ENCODE peak calls at places on chromosomes 11 and 22, in five cellular contexts. Q, E, W, S and D are unnamed samples.

GRCh38 chr11:62538470-62539237 is 8.0 kb downstream of the AHNAK start:
- DNase-seq in Q (peak; percentile 53), E (no peak), W (no peak), S (no peak), D (no peak)

GRCh38 chr11:2792376-2793250 is 92.8 kb upstream of the KCNQ1OT1 start:
- DNase-seq in Q (no peak), E (no peak), W (peak; percentile 11), S (peak; percentile 12), D (peak; percentile 66)

GRCh38 chr11:70205049-70205725 is 2.1 kb downstream of the FADD start:
- DNase-seq in Q (peak; percentile 34), E (no peak), W (no peak), S (no peak), D (no peak)

GRCh38 chr22:33332538-33332937 is 274.4 kb upstream of the SYN3 start:
- DNase-seq in Q (no peak), E (no peak), W (no peak), S (no peak), D (no peak)

GRCh38 chr22:35891442-35891841 is 137.2 kb downstream of the RBFOX2 start:
- DNase-seq in Q (no peak), E (no peak), W (no peak), S (no peak), D (no peak)

GRCh38 chr11:199782-200181 is 6.9 kb downstream of the SCGB1C1 start:
- DNase-seq in Q (no peak), E (no peak), W (no peak), S (no peak), D (peak; percentile 63)

GRCh38 chr11:38582151-38582550 is 1984.1 kb upstream of the RAG2 start:
- DNase-seq in Q (no peak), E (no peak), W (no peak), S (no peak), D (no peak)

GRCh38 chr22:20095521-20095920 is 15.5 kb downstream of the DGCR8 start:
- DNase-seq in Q (no peak), E (no peak), W (no peak), S (no peak), D (peak; percentile 8)

GRCh38 chr11:113577356-113578163 is 102.4 kb upstream of the DRD2 start:
- DNase-seq in Q (peak; percentile 12), E (no peak), W (no peak), S (no peak), D (peak; percentile 78)

GRCh38 chr11:12276831-12277475 is 100.4 kb upstream of the PARVA start:
- DNase-seq in Q (no peak), E (no peak), W (no peak), S (no peak), D (peak; percentile 53)

GRCh38 chr11:45606514-45607024 is 58.9 kb downstream of the CHST1 start:
- DNase-seq in Q (no peak), E (no peak), W (no peak), S (no peak), D (no peak)

GRCh38 chr22:37740455-37741311 is 43.8 kb downstream of the TRIOBP start:
- DNase-seq in Q (no peak), E (no peak), W (no peak), S (no peak), D (no peak)

GRCh38 chr22:37739000-37739399 is 42.2 kb downstream of the TRIOBP start:
- DNase-seq in Q (peak; percentile 79), E (no peak), W (peak; percentile 89), S (peak; percentile 88), D (peak; percentile 92)

GRCh38 chr22:37742374-37743092 is 45.7 kb downstream of the TRIOBP start:
- DNase-seq in Q (peak; percentile 94), E (no peak), W (no peak), S (peak; percentile 60), D (no peak)

GRCh38 chr22:37741312-37741795 is 44.5 kb downstream of the TRIOBP start:
- DNase-seq in Q (peak; percentile 96), E (peak; percentile 35), W (peak; percentile 89), S (peak; percentile 82), D (peak; percentile 86)

DNA sequence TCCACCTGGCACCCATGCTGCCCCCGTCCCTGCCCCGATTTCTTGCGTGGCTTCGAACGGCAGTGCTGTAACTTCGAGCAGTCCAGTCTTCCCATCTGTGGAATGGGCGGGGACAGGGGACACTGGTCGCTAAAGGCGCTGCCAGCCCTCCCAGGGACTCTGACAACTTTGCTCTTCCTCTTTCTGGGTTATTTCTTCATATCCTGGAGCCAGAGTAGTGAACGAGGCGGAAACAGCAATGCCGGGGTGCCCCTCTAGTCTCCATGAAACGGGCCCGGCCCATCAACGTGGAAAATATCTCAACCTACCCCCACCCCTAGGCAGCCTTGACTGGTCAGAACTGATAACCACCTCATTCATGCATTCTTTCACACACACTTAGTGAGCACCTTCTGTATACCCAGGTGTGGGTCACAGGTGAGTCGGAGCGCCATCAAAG is 42.8 kb downstream of the TRIOBP start:
- DNase-seq in Q (no peak), E (no peak), W (peak; percentile 45), S (peak; percentile 49), D (no peak)
- H3K27ac ChIP-seq in Q (no peak overlapping the region), E (no peak overlapping the region), W (peak overlapping the region; percentile 70), S (peak overlapping the region; percentile 9), D (no peak overlapping the region)

DNA sequence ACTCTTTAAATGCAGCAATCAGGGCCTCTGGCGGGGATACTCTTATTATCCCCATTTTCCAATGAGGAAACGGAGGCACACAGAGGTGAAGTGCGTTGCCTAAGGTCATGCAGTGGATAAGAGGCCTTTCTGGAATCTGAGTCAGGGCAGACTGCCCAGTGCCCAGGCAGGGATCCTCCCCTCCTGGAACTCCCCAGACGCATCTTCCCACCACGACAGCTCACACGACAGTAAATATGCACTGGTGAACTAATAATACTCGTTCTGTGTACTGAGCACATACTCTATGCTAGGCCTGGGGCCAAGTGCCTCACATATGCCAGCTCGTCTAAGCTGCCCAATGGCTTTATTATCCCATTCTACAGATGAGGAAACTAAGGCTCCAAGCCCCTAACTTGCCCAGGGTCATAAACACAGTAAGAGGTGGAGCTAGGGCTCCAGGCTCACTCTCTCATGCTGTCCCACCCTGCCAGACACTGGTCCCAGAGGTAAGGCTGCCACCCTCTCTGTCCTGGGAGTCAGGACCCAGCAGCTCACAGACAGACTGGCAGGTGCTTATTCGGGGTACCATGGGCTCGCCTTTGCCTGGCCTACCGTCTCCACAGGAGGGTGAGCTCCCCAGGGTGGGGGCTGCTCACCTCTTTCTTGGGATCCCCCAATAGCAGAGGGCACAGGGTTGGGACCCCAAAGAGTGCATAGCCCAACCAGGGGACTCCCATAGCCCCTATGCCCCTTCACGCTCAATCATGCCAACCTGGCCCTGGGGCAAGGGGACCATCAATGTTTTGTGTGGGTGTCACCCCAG is 2.3 kb downstream of the IL2RB start:
- DNase-seq in Q (no peak), E (no peak), W (no peak), S (no peak), D (peak; percentile 59)
- H3K27ac ChIP-seq in Q (no peak overlapping the region), E (no peak overlapping the region), W (no peak overlapping the region), S (no peak overlapping the region), D (no peak overlapping the region)

GRCh38 chr11:67468056-67468455 is 995 bp downstream of the TMEM134 start:
- DNase-seq in Q (peak; percentile 36), E (no peak), W (no peak), S (no peak), D (peak; percentile 88)
- H3K27ac ChIP-seq in Q (peak overlapping the region; percentile 81), E (peak overlapping the region; percentile 82), W (peak overlapping the region; percentile 95), S (peak overlapping the region; percentile 85), D (peak overlapping the region; percentile 88)

DNA sequence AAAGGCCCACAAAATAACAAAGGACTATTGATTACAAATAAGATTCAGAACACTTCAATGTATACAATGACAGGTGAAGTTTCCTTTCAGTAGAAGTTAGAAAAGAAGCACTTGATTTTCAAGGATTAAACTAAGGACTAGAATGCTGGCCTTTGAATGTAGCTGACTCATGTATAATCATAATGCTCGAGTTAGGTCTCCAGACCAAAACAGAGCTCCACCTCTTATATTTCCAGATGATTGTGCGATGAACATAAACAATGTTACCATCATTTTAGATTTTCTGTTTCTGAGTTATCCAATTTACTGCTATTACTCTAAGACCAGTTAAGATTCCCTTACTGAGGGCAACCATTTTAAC is 40.4 kb upstream of the RAPSN start:
- DNase-seq in Q (peak; percentile 50), E (no peak), W (no peak), S (no peak), D (no peak)
- H3K27ac ChIP-seq in Q (peak overlapping the region; percentile 19), E (no peak overlapping the region), W (no peak overlapping the region), S (peak overlapping the region; percentile 5), D (no peak overlapping the region)